ENCODE peak calls at places on chromosomes 13 and 19, in eight cellular contexts. One of them, this sample, is unnamed.

GRCh38 chr13:49494645-49495044 is 1.1 kb upstream of the PHF11 start:
- DNase-seq in psoas muscle: no peak
- DNase-seq in HFFc6: no peak
- DNase-seq in body of pancreas: no peak
- DNase-seq in bronchial epithelial cell: no peak
- DNase-seq in fibroblast of the aortic adventitia: no peak
- DNase-seq in progenitor cell of endocrine pancreas: no peak
- DNase-seq in CD8-positive, alpha-beta T cell: no peak
- DNase-seq in this sample: no peak

GRCh38 chr13:76293346-76293745 is 592.9 kb downstream of the KCTD12 start:
- DNase-seq in HFFc6: peak
- DNase-seq in progenitor cell of endocrine pancreas: no peak
- DNase-seq in CD8-positive, alpha-beta T cell: no peak
- DNase-seq in body of pancreas: no peak
- DNase-seq in bronchial epithelial cell: peak
- DNase-seq in psoas muscle: no peak
- DNase-seq in fibroblast of the aortic adventitia: peak
- DNase-seq in this sample: peak

GRCh38 chr13:79749985-79750551 is 269.1 kb downstream of the NDFIP2 start:
- DNase-seq in body of pancreas: peak
- DNase-seq in progenitor cell of endocrine pancreas: no peak
- DNase-seq in HFFc6: peak
- DNase-seq in CD8-positive, alpha-beta T cell: no peak
- DNase-seq in fibroblast of the aortic adventitia: peak
- DNase-seq in bronchial epithelial cell: peak
- DNase-seq in psoas muscle: peak
- DNase-seq in this sample: peak

GRCh38 chr19:47239610-47240296 is 8.8 kb upstream of the BBC3 start:
- DNase-seq in body of pancreas: peak
- DNase-seq in bronchial epithelial cell: no peak
- DNase-seq in progenitor cell of endocrine pancreas: peak
- DNase-seq in fibroblast of the aortic adventitia: no peak
- DNase-seq in psoas muscle: peak
- DNase-seq in HFFc6: peak
- DNase-seq in CD8-positive, alpha-beta T cell: peak
- DNase-seq in this sample: peak

GRCh38 chr19:51161266-51161665 is 19.2 kb downstream of the SIGLEC7 start:
- DNase-seq in psoas muscle: no peak
- DNase-seq in CD8-positive, alpha-beta T cell: no peak
- DNase-seq in body of pancreas: no peak
- DNase-seq in fibroblast of the aortic adventitia: no peak
- DNase-seq in progenitor cell of endocrine pancreas: no peak
- DNase-seq in HFFc6: no peak
- DNase-seq in bronchial epithelial cell: peak
- DNase-seq in this sample: no peak

GRCh38 chr13:43368003-43368402 is 344.6 kb downstream of the DNAJC15 start:
- DNase-seq in HFFc6: no peak
- DNase-seq in progenitor cell of endocrine pancreas: no peak
- DNase-seq in fibroblast of the aortic adventitia: peak
- DNase-seq in psoas muscle: no peak
- DNase-seq in bronchial epithelial cell: no peak
- DNase-seq in body of pancreas: no peak
- DNase-seq in CD8-positive, alpha-beta T cell: no peak
- DNase-seq in this sample: peak

GRCh38 chr13:59247166-59247565 is 916.6 kb downstream of the DIAPH3 start:
- DNase-seq in bronchial epithelial cell: no peak
- DNase-seq in CD8-positive, alpha-beta T cell: no peak
- DNase-seq in progenitor cell of endocrine pancreas: no peak
- DNase-seq in body of pancreas: peak
- DNase-seq in fibroblast of the aortic adventitia: no peak
- DNase-seq in HFFc6: no peak
- DNase-seq in psoas muscle: peak
- DNase-seq in this sample: no peak

GRCh38 chr13:28744091-28744536 is 25.3 kb upstream of the SLC46A3 start:
- DNase-seq in bronchial epithelial cell: peak
- DNase-seq in HFFc6: peak
- DNase-seq in psoas muscle: no peak
- DNase-seq in CD8-positive, alpha-beta T cell: no peak
- DNase-seq in progenitor cell of endocrine pancreas: no peak
- DNase-seq in body of pancreas: no peak
- DNase-seq in fibroblast of the aortic adventitia: peak
- DNase-seq in this sample: peak

GRCh38 chr13:45282994-45283393 is 58.0 kb downstream of the TPT1 start:
- DNase-seq in progenitor cell of endocrine pancreas: no peak
- DNase-seq in HFFc6: no peak
- DNase-seq in bronchial epithelial cell: no peak
- DNase-seq in psoas muscle: no peak
- DNase-seq in CD8-positive, alpha-beta T cell: no peak
- DNase-seq in fibroblast of the aortic adventitia: no peak
- DNase-seq in body of pancreas: no peak
- DNase-seq in this sample: no peak

GRCh38 chr19:56603829-56604228 is 8.7 kb downstream of the ZNF71 start:
- DNase-seq in progenitor cell of endocrine pancreas: no peak
- DNase-seq in CD8-positive, alpha-beta T cell: no peak
- DNase-seq in psoas muscle: no peak
- DNase-seq in bronchial epithelial cell: no peak
- DNase-seq in fibroblast of the aortic adventitia: no peak
- DNase-seq in HFFc6: no peak
- DNase-seq in body of pancreas: no peak
- DNase-seq in this sample: no peak

GRCh38 chr13:28044608-28045007 is 55.8 kb downstream of the FLT3 start:
- DNase-seq in HFFc6: peak
- DNase-seq in psoas muscle: no peak
- DNase-seq in progenitor cell of endocrine pancreas: no peak
- DNase-seq in body of pancreas: no peak
- DNase-seq in CD8-positive, alpha-beta T cell: no peak
- DNase-seq in fibroblast of the aortic adventitia: no peak
- DNase-seq in bronchial epithelial cell: no peak
- DNase-seq in this sample: no peak

GRCh38 chr19:30559446-30559845 is 187.3 kb downstream of the ZNF536 start:
- DNase-seq in fibroblast of the aortic adventitia: no peak
- DNase-seq in HFFc6: no peak
- DNase-seq in progenitor cell of endocrine pancreas: no peak
- DNase-seq in CD8-positive, alpha-beta T cell: no peak
- DNase-seq in body of pancreas: no peak
- DNase-seq in psoas muscle: no peak
- DNase-seq in bronchial epithelial cell: no peak
- DNase-seq in this sample: no peak

GRCh38 chr19:49950956-49951526 is 9.9 kb downstream of the SIGLEC11 start:
- DNase-seq in HFFc6: no peak
- DNase-seq in psoas muscle: no peak
- DNase-seq in CD8-positive, alpha-beta T cell: no peak
- DNase-seq in body of pancreas: no peak
- DNase-seq in fibroblast of the aortic adventitia: no peak
- DNase-seq in bronchial epithelial cell: no peak
- DNase-seq in progenitor cell of endocrine pancreas: no peak
- DNase-seq in this sample: no peak

GRCh38 chr13:74187564-74187963 is 53.4 kb upstream of the KLF12 start:
- DNase-seq in CD8-positive, alpha-beta T cell: no peak
- DNase-seq in fibroblast of the aortic adventitia: no peak
- DNase-seq in psoas muscle: no peak
- DNase-seq in HFFc6: no peak
- DNase-seq in progenitor cell of endocrine pancreas: no peak
- DNase-seq in body of pancreas: no peak
- DNase-seq in bronchial epithelial cell: peak
- DNase-seq in this sample: no peak

GRCh38 chr19:12792048-12792852 is 964 bp downstream of the JUNB start:
- DNase-seq in fibroblast of the aortic adventitia: peak
- DNase-seq in psoas muscle: peak
- DNase-seq in progenitor cell of endocrine pancreas: no peak
- DNase-seq in HFFc6: no peak
- DNase-seq in bronchial epithelial cell: no peak
- DNase-seq in CD8-positive, alpha-beta T cell: peak
- DNase-seq in body of pancreas: peak
- DNase-seq in this sample: peak

GRCh38 chr19:21233691-21234090 is 91.9 kb downstream of the ZNF431 start:
- DNase-seq in bronchial epithelial cell: peak
- DNase-seq in fibroblast of the aortic adventitia: no peak
- DNase-seq in psoas muscle: no peak
- DNase-seq in body of pancreas: no peak
- DNase-seq in HFFc6: no peak
- DNase-seq in CD8-positive, alpha-beta T cell: no peak
- DNase-seq in progenitor cell of endocrine pancreas: no peak
- DNase-seq in this sample: no peak

GRCh38 chr13:75299913-75300862 is 181.8 kb downstream of the TBC1D4 start:
- DNase-seq in progenitor cell of endocrine pancreas: no peak
- DNase-seq in psoas muscle: no peak
- DNase-seq in body of pancreas: no peak
- DNase-seq in bronchial epithelial cell: no peak
- DNase-seq in HFFc6: peak
- DNase-seq in CD8-positive, alpha-beta T cell: no peak
- DNase-seq in fibroblast of the aortic adventitia: peak
- DNase-seq in this sample: peak

GRCh38 chr13:39350461-39350881 is 252.5 kb downstream of the LHFPL6 start:
- DNase-seq in CD8-positive, alpha-beta T cell: no peak
- DNase-seq in bronchial epithelial cell: no peak
- DNase-seq in body of pancreas: no peak
- DNase-seq in fibroblast of the aortic adventitia: peak
- DNase-seq in psoas muscle: no peak
- DNase-seq in progenitor cell of endocrine pancreas: no peak
- DNase-seq in HFFc6: no peak
- DNase-seq in this sample: no peak

GRCh38 chr19:15116856-15117255 is 9.7 kb downstream of the SYDE1 start:
- DNase-seq in HFFc6: no peak
- DNase-seq in psoas muscle: no peak
- DNase-seq in fibroblast of the aortic adventitia: no peak
- DNase-seq in CD8-positive, alpha-beta T cell: no peak
- DNase-seq in bronchial epithelial cell: no peak
- DNase-seq in progenitor cell of endocrine pancreas: no peak
- DNase-seq in body of pancreas: no peak
- DNase-seq in this sample: no peak

GRCh38 chr19:4909897-4910593 is 744 bp downstream of the UHRF1 start:
- DNase-seq in psoas muscle: peak
- DNase-seq in bronchial epithelial cell: peak
- DNase-seq in CD8-positive, alpha-beta T cell: peak
- DNase-seq in HFFc6: peak
- DNase-seq in body of pancreas: peak
- DNase-seq in fibroblast of the aortic adventitia: peak
- DNase-seq in progenitor cell of endocrine pancreas: peak
- DNase-seq in this sample: peak

GRCh38 chr13:35140831-35141230 is 198.8 kb downstream of the NBEA start:
- DNase-seq in body of pancreas: no peak
- DNase-seq in bronchial epithelial cell: no peak
- DNase-seq in progenitor cell of endocrine pancreas: no peak
- DNase-seq in HFFc6: no peak
- DNase-seq in psoas muscle: no peak
- DNase-seq in CD8-positive, alpha-beta T cell: no peak
- DNase-seq in fibroblast of the aortic adventitia: peak
- DNase-seq in this sample: no peak

GRCh38 chr13:21917046-21918010 is 246.5 kb downstream of the FGF9 start:
- DNase-seq in bronchial epithelial cell: no peak
- DNase-seq in psoas muscle: no peak
- DNase-seq in fibroblast of the aortic adventitia: no peak
- DNase-seq in progenitor cell of endocrine pancreas: no peak
- DNase-seq in body of pancreas: no peak
- DNase-seq in HFFc6: no peak
- DNase-seq in CD8-positive, alpha-beta T cell: no peak
- DNase-seq in this sample: no peak

GRCh38 chr13:43203781-43204180 is 180.4 kb downstream of the DNAJC15 start:
- DNase-seq in fibroblast of the aortic adventitia: peak
- DNase-seq in psoas muscle: no peak
- DNase-seq in body of pancreas: no peak
- DNase-seq in HFFc6: no peak
- DNase-seq in progenitor cell of endocrine pancreas: no peak
- DNase-seq in CD8-positive, alpha-beta T cell: no peak
- DNase-seq in bronchial epithelial cell: no peak
- DNase-seq in this sample: no peak

GRCh38 chr19:18063463-18063862 is 23.3 kb downstream of the IL12RB1 start:
- DNase-seq in psoas muscle: no peak
- DNase-seq in CD8-positive, alpha-beta T cell: no peak
- DNase-seq in fibroblast of the aortic adventitia: no peak
- DNase-seq in body of pancreas: no peak
- DNase-seq in bronchial epithelial cell: peak
- DNase-seq in HFFc6: no peak
- DNase-seq in progenitor cell of endocrine pancreas: peak
- DNase-seq in this sample: no peak
- TF ChIP-seq CTCF in psoas muscle: no peak
- TF ChIP-seq CTCF in CD8-positive, alpha-beta T cell: no peak
- TF ChIP-seq CTCF in fibroblast of the aortic adventitia: no peak
- TF ChIP-seq CTCF in body of pancreas: no peak
- TF ChIP-seq CTCF in bronchial epithelial cell: peak
- TF ChIP-seq CTCF in HFFc6: no peak
- TF ChIP-seq CTCF in progenitor cell of endocrine pancreas: peak
- TF ChIP-seq CTCF in this sample: no peak

GRCh38 chr13:109275848-109276247 is 510.5 kb downstream of the IRS2 start:
- DNase-seq in progenitor cell of endocrine pancreas: no peak
- DNase-seq in bronchial epithelial cell: no peak
- DNase-seq in HFFc6: no peak
- DNase-seq in body of pancreas: no peak
- DNase-seq in CD8-positive, alpha-beta T cell: no peak
- DNase-seq in fibroblast of the aortic adventitia: no peak
- DNase-seq in psoas muscle: no peak
- DNase-seq in this sample: peak
- TF ChIP-seq CTCF in progenitor cell of endocrine pancreas: peak
- TF ChIP-seq CTCF in bronchial epithelial cell: peak
- TF ChIP-seq CTCF in HFFc6: no peak
- TF ChIP-seq CTCF in body of pancreas: peak
- TF ChIP-seq CTCF in CD8-positive, alpha-beta T cell: no peak
- TF ChIP-seq CTCF in fibroblast of the aortic adventitia: no peak
- TF ChIP-seq CTCF in psoas muscle: no peak
- TF ChIP-seq CTCF in this sample: peak

DNA sequence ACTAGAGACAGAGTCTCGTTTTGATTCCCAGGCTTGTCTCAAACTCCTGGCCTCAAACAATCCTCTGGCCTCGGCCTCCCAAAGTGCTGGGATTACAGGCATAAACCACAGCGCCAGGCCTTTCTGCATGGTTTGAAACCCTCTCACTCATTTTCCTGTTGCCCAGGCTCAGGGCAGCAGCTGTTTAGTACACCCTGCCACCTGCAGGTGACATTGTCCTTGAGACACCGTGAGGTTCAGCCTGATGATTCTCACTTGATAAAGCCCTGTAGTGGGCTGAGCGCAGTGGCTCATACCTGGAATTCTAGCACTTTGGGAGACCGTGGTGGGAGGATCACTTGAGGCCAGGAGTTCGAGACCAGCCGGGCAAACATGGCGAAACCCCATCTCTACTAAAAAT is 12.5 kb downstream of the IL12RB1 start:
- DNase-seq in psoas muscle: no peak
- DNase-seq in HFFc6: no peak
- DNase-seq in progenitor cell of endocrine pancreas: no peak
- DNase-seq in bronchial epithelial cell: no peak
- DNase-seq in CD8-positive, alpha-beta T cell: no peak
- DNase-seq in fibroblast of the aortic adventitia: no peak
- DNase-seq in body of pancreas: no peak
- DNase-seq in this sample: no peak
- TF ChIP-seq CTCF in psoas muscle: no peak
- TF ChIP-seq CTCF in HFFc6: peak
- TF ChIP-seq CTCF in progenitor cell of endocrine pancreas: peak
- TF ChIP-seq CTCF in bronchial epithelial cell: peak
- TF ChIP-seq CTCF in CD8-positive, alpha-beta T cell: no peak
- TF ChIP-seq CTCF in fibroblast of the aortic adventitia: no peak
- TF ChIP-seq CTCF in body of pancreas: no peak
- TF ChIP-seq CTCF in this sample: no peak

DNA sequence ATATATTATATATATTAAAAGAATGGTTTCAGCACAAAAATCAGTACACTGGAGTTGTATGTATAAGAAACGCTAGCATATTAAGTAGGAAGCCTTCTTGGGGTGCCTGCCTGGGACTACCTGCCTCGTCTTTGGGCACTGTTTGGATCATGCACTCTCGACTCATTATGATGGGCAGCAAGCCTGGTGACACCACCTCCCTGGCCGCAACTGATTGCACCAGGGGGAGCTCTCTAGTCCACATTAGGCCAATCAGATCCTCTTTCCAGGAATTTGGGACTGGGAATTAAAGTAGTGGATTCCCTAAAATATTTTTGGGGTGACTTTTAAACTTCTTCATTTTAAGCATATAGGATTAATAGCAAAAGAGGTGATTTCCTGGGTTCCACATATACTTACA is 56.0 kb upstream of the RGCC start:
- DNase-seq in CD8-positive, alpha-beta T cell: no peak
- DNase-seq in progenitor cell of endocrine pancreas: no peak
- DNase-seq in body of pancreas: no peak
- DNase-seq in HFFc6: no peak
- DNase-seq in psoas muscle: no peak
- DNase-seq in fibroblast of the aortic adventitia: no peak
- DNase-seq in bronchial epithelial cell: no peak
- DNase-seq in this sample: no peak
- TF ChIP-seq CTCF in CD8-positive, alpha-beta T cell: no peak
- TF ChIP-seq CTCF in progenitor cell of endocrine pancreas: no peak
- TF ChIP-seq CTCF in body of pancreas: no peak
- TF ChIP-seq CTCF in HFFc6: no peak
- TF ChIP-seq CTCF in psoas muscle: no peak
- TF ChIP-seq CTCF in fibroblast of the aortic adventitia: no peak
- TF ChIP-seq CTCF in bronchial epithelial cell: no peak
- TF ChIP-seq CTCF in this sample: no peak

This sample was measured in astrocyte of the spinal cord.